ENCODE peak calls at places on chromosomes 3 and 15, in seven cellular contexts. O, N, H, B, I, M and J are unnamed samples.
A peak's percentile ranks its signal among the peaks of the same experiment; 100 is the strongest.

GRCh38 chr3:64627471-64628321 is 60.1 kb downstream of the ADAMTS9 start:
- DNase-seq in O (no peak), N (no peak), H (peak; percentile 20), B (no peak), I (no peak), M (no peak), J (no peak)

GRCh38 chr3:12046406-12046805 is 42.2 kb downstream of the SYN2 start:
- DNase-seq in O (peak; percentile 13), N (no peak), H (no peak), B (no peak), I (no peak), M (peak; percentile 33), J (no peak)

GRCh38 chr15:68821898-68822380 is 1.2 kb upstream of the ANP32A start:
- DNase-seq in O (peak; percentile 65), N (no peak), H (no peak), B (no peak), I (no peak), M (peak; percentile 48), J (no peak)

GRCh38 chr3:192831801-192832347 is 85.8 kb downstream of the MB21D2 start:
- DNase-seq in O (peak; percentile 41), N (no peak), H (no peak), B (no peak), I (no peak), M (no peak), J (no peak)

GRCh38 chr3:55608266-55608937 is 121.3 kb upstream of the WNT5A start:
- DNase-seq in O (no peak), N (no peak), H (no peak), B (no peak), I (no peak), M (no peak), J (no peak)

GRCh38 chr3:45234250-45234649 is 8.2 kb upstream of the TMEM158 start:
- DNase-seq in O (no peak), N (no peak), H (no peak), B (no peak), I (no peak), M (no peak), J (no peak)

GRCh38 chr3:128133273-128133883 is 9.8 kb upstream of the RUVBL1 start:
- DNase-seq in O (peak; percentile 70), N (peak; percentile 46), H (peak; percentile 70), B (no peak), I (no peak), M (peak; percentile 83), J (peak; percentile 60)

GRCh38 chr3:186451371-186451770 is 89.3 kb upstream of the DGKG start:
- DNase-seq in O (no peak), N (no peak), H (no peak), B (no peak), I (no peak), M (no peak), J (no peak)

GRCh38 chr15:51917493-51917892 is 54.1 kb downstream of the LEO1 start:
- DNase-seq in O (peak; percentile 29), N (no peak), H (peak; percentile 30), B (peak; percentile 31), I (no peak), M (peak; percentile 83), J (no peak)

GRCh38 chr15:82894971-82895520 is 57.5 kb downstream of the HOMER2 start:
- DNase-seq in O (peak; percentile 33), N (no peak), H (peak; percentile 18), B (no peak), I (no peak), M (peak; percentile 74), J (no peak)

GRCh38 chr3:178083906-178084823 is 452.1 kb upstream of the KCNMB2 start:
- DNase-seq in O (no peak), N (no peak), H (no peak), B (peak; percentile 26), I (no peak), M (peak; percentile 58), J (no peak)

GRCh38 chr3:42851228-42851834 is 24.3 kb downstream of the CYP8B1 start:
- DNase-seq in O (no peak), N (no peak), H (no peak), B (no peak), I (no peak), M (no peak), J (no peak)

GRCh38 chr15:38758001-38758400 is 193.4 kb upstream of the RASGRP1 start:
- DNase-seq in O (peak; percentile 69), N (no peak), H (peak; percentile 76), B (no peak), I (no peak), M (no peak), J (peak; percentile 46)

GRCh38 chr15:51825701-51826100 is 3.8 kb upstream of the TMOD3 start:
- DNase-seq in O (no peak), N (no peak), H (no peak), B (no peak), I (no peak), M (no peak), J (no peak)

GRCh38 chr3:190299969-190300368 is 22.3 kb downstream of the CLDN1 start:
- DNase-seq in O (no peak), N (no peak), H (no peak), B (no peak), I (no peak), M (no peak), J (no peak)
- H3K27ac ChIP-seq in O (no peak overlapping the region), N (no peak overlapping the region), H (no peak overlapping the region), B (no peak overlapping the region), I (no peak overlapping the region), M (no peak overlapping the region), J (no peak overlapping the region)

GRCh38 chr15:55277116-55277564 is 12.5 kb downstream of the RAB27A start:
- DNase-seq in O (no peak), N (peak; percentile 58), H (peak; percentile 82), B (no peak), I (no peak), M (no peak), J (no peak)

GRCh38 chr15:55279100-55279745 is 10.4 kb downstream of the RAB27A start:
- DNase-seq in O (no peak), N (no peak), H (no peak), B (no peak), I (no peak), M (no peak), J (no peak)

GRCh38 chr15:55279746-55280351 is 9.8 kb downstream of the RAB27A start:
- DNase-seq in O (peak; percentile 96), N (peak; percentile 49), H (peak; percentile 95), B (peak; percentile 70), I (no peak), M (no peak), J (peak; percentile 62)

GRCh38 chr15:55277715-55278114 is 11.9 kb downstream of the RAB27A start:
- DNase-seq in O (no peak), N (no peak), H (no peak), B (no peak), I (no peak), M (no peak), J (no peak)

DNA sequence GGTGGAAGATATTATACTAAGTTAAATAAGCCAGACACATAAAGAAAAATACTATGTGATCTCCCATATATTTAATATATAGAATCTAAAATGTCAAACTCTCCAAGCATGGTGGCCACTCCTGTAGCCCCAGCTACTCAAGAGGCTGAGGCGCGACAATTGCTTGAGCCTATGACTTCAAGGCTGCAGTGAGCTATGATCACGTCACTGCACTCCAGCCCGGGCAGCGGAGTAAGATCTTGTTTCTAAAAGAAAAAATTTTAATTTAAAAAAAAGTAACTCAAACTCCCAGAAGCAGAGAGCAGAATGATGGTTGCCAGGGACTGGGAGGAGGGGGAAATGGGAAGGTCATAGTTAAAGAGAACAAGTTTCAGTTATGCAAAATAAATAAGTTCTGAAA is 13.3 kb downstream of the RAB27A start:
- DNase-seq in O (no peak), N (no peak), H (no peak), B (no peak), I (no peak), M (no peak), J (no peak)
- H3K4me1 ChIP-seq in O (peaks cover 11% of the 10 kb centered on the region), N (peaks cover 77% of the 10 kb centered on the region), H (peaks cover 5% of the 10 kb centered on the region), B (peaks cover 19% of the 10 kb centered on the region), I (peaks cover 25% of the 10 kb centered on the region), M (no peaks in the 10 kb centered on the region), J (peaks cover 17% of the 10 kb centered on the region)

GRCh38 chr3:179428876-179429548 is 22.3 kb downstream of the GNB4 start:
- DNase-seq in O (no peak), N (no peak), H (no peak), B (no peak), I (no peak), M (no peak), J (no peak)

GRCh38 chr3:179432451-179432850 is 18.8 kb downstream of the GNB4 start:
- DNase-seq in O (no peak), N (no peak), H (no peak), B (no peak), I (no peak), M (no peak), J (no peak)

GRCh38 chr3:179430277-179430870 is 20.9 kb downstream of the GNB4 start:
- DNase-seq in O (no peak), N (no peak), H (no peak), B (no peak), I (no peak), M (no peak), J (no peak)

GRCh38 chr3:179436517-179436916 is 14.8 kb downstream of the GNB4 start:
- DNase-seq in O (no peak), N (no peak), H (no peak), B (no peak), I (no peak), M (no peak), J (no peak)

GRCh38 chr3:179432021-179432420 is 19.2 kb downstream of the GNB4 start:
- DNase-seq in O (no peak), N (no peak), H (no peak), B (no peak), I (no peak), M (no peak), J (no peak)
- H3K27ac ChIP-seq in O (no peak overlapping the region), N (no peak overlapping the region), H (no peak overlapping the region), B (no peak overlapping the region), I (no peak overlapping the region), M (no peak overlapping the region), J (no peak overlapping the region)

DNA sequence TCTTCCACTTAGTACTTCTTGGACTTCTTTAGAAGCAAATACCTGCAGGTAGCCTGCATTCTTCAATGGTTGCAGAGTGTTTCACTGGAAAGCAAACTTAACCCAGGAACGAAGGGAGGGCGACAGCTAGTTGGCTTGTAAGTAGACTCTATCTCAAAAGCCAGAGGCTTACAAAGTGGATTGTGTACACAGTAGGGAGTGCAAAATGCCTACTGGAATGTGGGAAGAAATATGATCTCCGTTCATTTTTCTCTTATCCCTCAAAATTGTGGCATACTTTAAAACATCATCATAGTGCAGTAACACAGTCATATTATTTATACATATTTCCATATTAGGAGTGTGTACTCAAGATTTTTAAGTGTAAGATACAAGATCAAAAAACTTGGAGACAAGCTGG is 155.7 kb downstream of the LIPC start:
- DNase-seq in O (no peak), N (no peak), H (peak; percentile 28), B (no peak), I (no peak), M (no peak), J (no peak)
- H3K4me1 ChIP-seq in O (no peaks in the 10 kb centered on the region), N (peaks cover 8% of the 10 kb centered on the region), H (peaks cover 5% of the 10 kb centered on the region), B (peaks cover 14% of the 10 kb centered on the region), I (no peaks in the 10 kb centered on the region), M (no peaks in the 10 kb centered on the region), J (no peaks in the 10 kb centered on the region)